ENCODE peak calls at places on chromosomes 13 and 19, in five cellular contexts. W is stomach; D is germinal center; T is activated naive CD8-positive, alpha-beta T cell treated with anti-CD3 and anti-CD28 coated beads, Interleukin-2, amount 50 U/mL, for 16 hours; G is stromal cell of bone marrow. M is an unnamed sample.

GRCh38 chr19:34215666-34216038 is 38.7 kb upstream of the GARRE1 start:
- DNase-seq in W (no peak), D (no peak), T (no peak), G (no peak), M (no peak)

GRCh38 chr13:53254495-53254894 is 225.9 kb downstream of the OLFM4 start:
- DNase-seq in W (no peak), D (no peak), T (no peak), G (no peak), M (no peak)

GRCh38 chr19:44890366-44891015 is 563 bp upstream of the TOMM40 start:
- DNase-seq in W (no peak), D (peak), T (peak), G (peak), M (no peak)

GRCh38 chr13:111912453-111912866 is 154.5 kb upstream of the SOX1 start:
- DNase-seq in W (no peak), D (no peak), T (no peak), G (no peak), M (peak)

GRCh38 chr13:37395544-37395943 is 203.0 kb downstream of the POSTN start:
- DNase-seq in W (no peak), D (no peak), T (no peak), G (no peak), M (no peak)

GRCh38 chr13:59588717-59589067 is 575.0 kb downstream of the DIAPH3 start:
- DNase-seq in W (no peak), D (no peak), T (no peak), G (no peak), M (no peak)

GRCh38 chr19:34241513-34242337 is 12.6 kb upstream of the GARRE1 start:
- DNase-seq in W (peak), D (peak), T (no peak), G (no peak), M (no peak)

GRCh38 chr19:54473071-54473941 is at the start of gene CDC42EP5:
- DNase-seq in W (peak), D (no peak), T (no peak), G (peak), M (no peak)

GRCh38 chr19:18344546-18344945 is 4.1 kb downstream of the PGPEP1 start:
- DNase-seq in W (no peak), D (no peak), T (no peak), G (no peak), M (no peak)

GRCh38 chr19:14174883-14175282 is 31.1 kb downstream of the ADGRL1 start:
- DNase-seq in W (no peak), D (no peak), T (no peak), G (no peak), M (no peak)

GRCh38 chr19:16385296-16385695 is 60.7 kb downstream of the KLF2 start:
- DNase-seq in W (no peak), D (no peak), T (no peak), G (no peak), M (no peak)